ENCODE peak calls at places on chromosomes 7 and 10, in four cellular contexts. One of them, this sample, is unnamed.

GRCh38 chr10:125144693-125145623 is 15.4 kb downstream of the CTBP2 start:
- DNase-seq in left lung: no peak
- DNase-seq in tibial artery: no peak
- DNase-seq in sigmoid colon: no peak
- DNase-seq in this sample: no peak

GRCh38 chr7:20991544-20991943 is 204.9 kb upstream of the SP8 start:
- DNase-seq in left lung: no peak
- DNase-seq in tibial artery: no peak
- DNase-seq in sigmoid colon: no peak
- DNase-seq in this sample: no peak

GRCh38 chr10:75076387-75076786 is 35.1 kb upstream of the SAMD8 start:
- DNase-seq in left lung: no peak
- DNase-seq in tibial artery: no peak
- DNase-seq in sigmoid colon: no peak
- DNase-seq in this sample: no peak

GRCh38 chr7:146773506-146773905 is 656.9 kb downstream of the CNTNAP2 start:
- DNase-seq in left lung: no peak
- DNase-seq in tibial artery: no peak
- DNase-seq in sigmoid colon: no peak
- DNase-seq in this sample: no peak

GRCh38 chr7:4943297-4943696 is 15.7 kb downstream of the MMD2 start:
- DNase-seq in left lung: no peak
- DNase-seq in tibial artery: no peak
- DNase-seq in sigmoid colon: no peak
- DNase-seq in this sample: no peak

GRCh38 chr7:77413861-77414424 is 2.2 kb downstream of the GSAP start:
- DNase-seq in left lung: no peak
- DNase-seq in tibial artery: no peak
- DNase-seq in sigmoid colon: no peak
- DNase-seq in this sample: no peak

GRCh38 chr10:44397476-44398225 is 12.8 kb upstream of the CXCL12 start:
- DNase-seq in left lung: no peak
- DNase-seq in tibial artery: no peak
- DNase-seq in sigmoid colon: no peak
- DNase-seq in this sample: no peak

GRCh38 chr10:49037187-49037586 is 78.1 kb downstream of the VSTM4 start:
- DNase-seq in left lung: no peak
- DNase-seq in tibial artery: no peak
- DNase-seq in sigmoid colon: no peak
- DNase-seq in this sample: no peak

GRCh38 chr10:108452483-108453060 is 1288.1 kb upstream of the SORCS1 start:
- DNase-seq in left lung: no peak
- DNase-seq in tibial artery: no peak
- DNase-seq in sigmoid colon: no peak
- DNase-seq in this sample: no peak

GRCh38 chr10:29858352-29859267 is 200.8 kb downstream of the JCAD start:
- DNase-seq in left lung: peak; percentile 69
- DNase-seq in tibial artery: peak; percentile 70
- DNase-seq in sigmoid colon: peak; percentile 91
- DNase-seq in this sample: peak; percentile 68

GRCh38 chr10:98150544-98150943 is 16.1 kb downstream of the R3HCC1L start:
- DNase-seq in left lung: no peak
- DNase-seq in tibial artery: no peak
- DNase-seq in sigmoid colon: no peak
- DNase-seq in this sample: no peak

GRCh38 chr10:79344502-79345195 is 2.6 kb upstream of the PPIF start:
- DNase-seq in left lung: no peak
- DNase-seq in tibial artery: no peak
- DNase-seq in sigmoid colon: no peak
- DNase-seq in this sample: no peak

GRCh38 chr10:7218974-7219373 is 191.9 kb downstream of the SFMBT2 start:
- DNase-seq in left lung: no peak
- DNase-seq in tibial artery: no peak
- DNase-seq in sigmoid colon: no peak
- DNase-seq in this sample: no peak
- TF ChIP-seq CTCF in left lung: no peak
- TF ChIP-seq CTCF in tibial artery: no peak
- TF ChIP-seq CTCF in sigmoid colon: no peak
- TF ChIP-seq CTCF in this sample: no peak

GRCh38 chr7:116528008-116528789 is 3.4 kb downstream of the CAV1 start:
- DNase-seq in left lung: peak; percentile 57
- DNase-seq in tibial artery: peak; percentile 83
- DNase-seq in sigmoid colon: peak; percentile 88
- DNase-seq in this sample: no peak

GRCh38 chr7:116529250-116529649 is 4.4 kb downstream of the CAV1 start:
- DNase-seq in left lung: no peak
- DNase-seq in tibial artery: no peak
- DNase-seq in sigmoid colon: no peak
- DNase-seq in this sample: no peak

GRCh38 chr7:116532102-116532501 is 7.3 kb downstream of the CAV1 start:
- DNase-seq in left lung: no peak
- DNase-seq in tibial artery: no peak
- DNase-seq in sigmoid colon: no peak
- DNase-seq in this sample: no peak

GRCh38 chr7:116527521-116527920 is 2.7 kb downstream of the CAV1 start:
- DNase-seq in left lung: no peak
- DNase-seq in tibial artery: no peak
- DNase-seq in sigmoid colon: no peak
- DNase-seq in this sample: no peak

GRCh38 chr7:116530107-116530820 is 5.4 kb downstream of the CAV1 start:
- DNase-seq in left lung: no peak
- DNase-seq in tibial artery: no peak
- DNase-seq in sigmoid colon: no peak
- DNase-seq in this sample: no peak
- H3K4me1 ChIP-seq in left lung: peaks cover 55% of the 10 kb centered on the region
- H3K4me1 ChIP-seq in tibial artery: peaks cover 69% of the 10 kb centered on the region
- H3K4me1 ChIP-seq in sigmoid colon: no peaks in the 10 kb centered on the region
- H3K4me1 ChIP-seq in this sample: no peaks in the 10 kb centered on the region

GRCh38 chr10:14327535-14327934 is 3.2 kb downstream of the FRMD4A start:
- DNase-seq in left lung: no peak
- DNase-seq in tibial artery: no peak
- DNase-seq in sigmoid colon: no peak
- DNase-seq in this sample: no peak

GRCh38 chr10:14332895-14333294 is 2.2 kb upstream of the FRMD4A start:
- DNase-seq in left lung: no peak
- DNase-seq in tibial artery: no peak
- DNase-seq in sigmoid colon: no peak
- DNase-seq in this sample: no peak

GRCh38 chr10:14328881-14329280 is 1.8 kb downstream of the FRMD4A start:
- DNase-seq in left lung: no peak
- DNase-seq in tibial artery: no peak
- DNase-seq in sigmoid colon: no peak
- DNase-seq in this sample: no peak

GRCh38 chr10:14329609-14330246 is 996 bp downstream of the FRMD4A start:
- DNase-seq in left lung: no peak
- DNase-seq in tibial artery: no peak
- DNase-seq in sigmoid colon: no peak
- DNase-seq in this sample: no peak

DNA sequence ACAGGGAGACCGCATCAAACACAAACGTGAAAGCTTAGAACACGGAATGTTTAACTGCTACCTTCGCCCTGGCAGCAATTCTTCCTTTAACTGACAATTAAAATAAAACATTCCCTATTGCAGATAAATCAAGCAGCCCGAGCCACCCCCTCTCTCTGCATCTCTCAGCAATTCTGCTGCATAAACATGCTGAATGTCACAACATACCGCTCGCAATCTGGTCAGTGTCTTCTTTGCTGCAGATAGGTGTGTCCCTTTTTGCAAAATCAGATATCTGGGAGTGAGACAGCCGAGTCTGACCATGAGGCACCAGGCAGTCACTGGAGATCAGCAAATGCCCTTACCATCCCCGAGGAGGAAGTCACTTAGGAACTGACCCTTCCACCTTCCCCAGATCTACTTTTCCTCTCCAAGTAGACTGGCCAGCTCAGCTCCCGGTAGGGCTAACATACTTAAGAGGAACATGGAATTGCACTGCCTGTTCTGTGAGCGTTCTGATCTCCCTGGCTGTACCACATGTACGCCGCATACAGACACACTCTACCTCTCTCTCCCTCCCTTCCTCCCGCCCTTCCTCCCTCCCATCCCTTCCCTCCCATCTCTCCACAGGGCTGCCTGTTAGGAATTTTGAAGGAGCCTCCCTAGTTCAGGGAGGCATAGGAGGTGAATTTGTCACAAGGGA is at the start of gene FRMD4A:
- DNase-seq in left lung: no peak
- DNase-seq in tibial artery: no peak
- DNase-seq in sigmoid colon: no peak
- DNase-seq in this sample: no peak
- H3K27ac ChIP-seq in left lung: no peak within 1 kb of the TSS
- H3K27ac ChIP-seq in tibial artery: no peak within 1 kb of the TSS
- H3K27ac ChIP-seq in sigmoid colon: no peak within 1 kb of the TSS
- H3K27ac ChIP-seq in this sample: no peak within 1 kb of the TSS

GRCh38 chr7:105643384-105643783 is 62.1 kb upstream of the EFCAB10 start:
- DNase-seq in left lung: no peak
- DNase-seq in tibial artery: no peak
- DNase-seq in sigmoid colon: peak; percentile 58
- DNase-seq in this sample: no peak
- TF ChIP-seq CTCF in left lung: no peak
- TF ChIP-seq CTCF in tibial artery: no peak
- TF ChIP-seq CTCF in sigmoid colon: no peak
- TF ChIP-seq CTCF in this sample: no peak

DNA sequence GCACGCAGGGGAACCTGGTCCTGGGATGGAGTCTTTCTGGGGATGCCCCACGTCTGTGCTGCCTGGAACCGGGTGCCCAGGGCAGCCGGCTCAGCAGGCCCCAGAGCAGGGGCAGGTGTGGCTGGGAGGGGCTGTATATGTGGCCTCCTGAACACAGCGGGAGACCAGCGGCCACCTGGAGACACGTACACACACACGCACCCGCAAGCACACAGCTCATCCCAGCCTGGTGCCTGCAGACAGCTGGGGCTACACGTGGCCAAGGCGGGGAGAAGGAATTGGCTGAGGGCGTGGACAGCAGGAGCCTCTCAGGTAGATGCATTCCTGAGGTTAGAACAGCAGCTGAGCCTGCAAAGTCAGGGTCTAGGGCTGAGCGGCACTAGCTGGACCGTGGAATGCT is 14.0 kb downstream of the ADAM8 start:
- DNase-seq in left lung: no peak
- DNase-seq in tibial artery: no peak
- DNase-seq in sigmoid colon: no peak
- DNase-seq in this sample: no peak
- H3K4me1 ChIP-seq in left lung: peaks cover 62% of the 10 kb centered on the region
- H3K4me1 ChIP-seq in tibial artery: peaks cover 41% of the 10 kb centered on the region
- H3K4me1 ChIP-seq in sigmoid colon: no peaks in the 10 kb centered on the region
- H3K4me1 ChIP-seq in this sample: peaks cover 11% of the 10 kb centered on the region

DNA sequence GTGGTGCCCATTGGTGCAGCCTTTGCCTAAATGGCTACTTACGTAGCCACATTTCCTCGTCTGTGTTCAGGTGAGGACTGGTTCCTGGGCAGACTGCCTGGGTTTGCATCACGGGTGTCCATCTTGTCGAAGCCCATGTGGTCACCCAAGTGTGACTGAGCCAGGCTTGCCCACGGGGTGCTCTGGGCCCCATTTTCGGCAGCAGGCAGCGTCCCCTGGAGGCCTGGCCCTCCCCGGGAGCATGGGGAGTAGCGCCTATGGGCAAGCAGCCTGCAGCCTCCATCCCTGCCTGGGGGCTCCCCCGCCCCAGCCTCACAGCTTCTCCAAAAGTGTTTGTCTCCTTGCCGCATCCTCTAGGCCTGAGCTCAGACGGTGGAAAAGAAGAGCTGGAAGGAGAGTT is 42.5 kb downstream of the HTRA1 start:
- DNase-seq in left lung: no peak
- DNase-seq in tibial artery: no peak
- DNase-seq in sigmoid colon: no peak
- DNase-seq in this sample: no peak
- H3K27ac ChIP-seq in left lung: no peak overlapping the region
- H3K27ac ChIP-seq in tibial artery: peak overlapping the region; percentile 55
- H3K27ac ChIP-seq in sigmoid colon: peak overlapping the region; percentile 27
- H3K27ac ChIP-seq in this sample: peak overlapping the region; percentile 75

GRCh38 chr10:77993612-77994011 is 35.7 kb downstream of the POLR3A start:
- DNase-seq in left lung: no peak
- DNase-seq in tibial artery: no peak
- DNase-seq in sigmoid colon: no peak
- DNase-seq in this sample: no peak

GRCh38 chr10:77983384-77984341 is 45.7 kb downstream of the POLR3A start:
- DNase-seq in left lung: no peak
- DNase-seq in tibial artery: no peak
- DNase-seq in sigmoid colon: peak; percentile 7
- DNase-seq in this sample: no peak

GRCh38 chr10:77987671-77988070 is 41.6 kb downstream of the POLR3A start:
- DNase-seq in left lung: no peak
- DNase-seq in tibial artery: no peak
- DNase-seq in sigmoid colon: no peak
- DNase-seq in this sample: no peak

GRCh38 chr10:77984986-77985385 is 44.3 kb downstream of the POLR3A start:
- DNase-seq in left lung: no peak
- DNase-seq in tibial artery: no peak
- DNase-seq in sigmoid colon: no peak
- DNase-seq in this sample: no peak

GRCh38 chr10:77989081-77989724 is 40.1 kb downstream of the POLR3A start:
- DNase-seq in left lung: no peak
- DNase-seq in tibial artery: peak; percentile 35
- DNase-seq in sigmoid colon: no peak
- DNase-seq in this sample: no peak
- TF ChIP-seq CTCF in left lung: no peak
- TF ChIP-seq CTCF in tibial artery: no peak
- TF ChIP-seq CTCF in sigmoid colon: no peak
- TF ChIP-seq CTCF in this sample: no peak

This sample was measured in breast epithelium.